ENCODE peak calls at places on chromosomes 2 and 18, in nine cellular contexts. E, D, C, Z, R, B, S, Y and W are unnamed samples.

GRCh38 chr2:71659868-71660518 is 206.6 kb downstream of the DYSF start:
- DNase-seq in E (no peak), D (no peak), C (no peak), Z (no peak), R (no peak), B (no peak), S (no peak), Y (no peak), W (no peak)

GRCh38 chr2:180461761-180462160 is 454.7 kb upstream of the CWC22 start:
- DNase-seq in E (no peak), D (no peak), C (no peak), Z (no peak), R (no peak), B (no peak), S (no peak), Y (no peak), W (no peak)

GRCh38 chr2:15753811-15754702 is 162.4 kb downstream of the DDX1 start:
- DNase-seq in E (no peak), D (no peak), C (no peak), Z (no peak), R (no peak), B (no peak), S (no peak), Y (no peak), W (no peak)

GRCh38 chr2:85754313-85755095 is 713 bp downstream of the ATOH8 start:
- DNase-seq in E (no peak), D (no peak), C (peak; percentile 32), Z (peak; percentile 72), R (no peak), B (peak; percentile 9), S (peak; percentile 56), Y (no peak), W (peak; percentile 71)

GRCh38 chr2:8571792-8572499 is 109.9 kb upstream of the ID2 start:
- DNase-seq in E (no peak), D (no peak), C (no peak), Z (no peak), R (peak; percentile 10), B (no peak), S (no peak), Y (no peak), W (no peak)

GRCh38 chr2:161161074-161161577 is 898 bp downstream of the TANK start:
- DNase-seq in E (no peak), D (no peak), C (no peak), Z (no peak), R (no peak), B (no peak), S (no peak), Y (no peak), W (no peak)

GRCh38 chr2:1891971-1892486 is 147.7 kb upstream of the PXDN start:
- DNase-seq in E (no peak), D (no peak), C (no peak), Z (no peak), R (no peak), B (no peak), S (no peak), Y (no peak), W (no peak)

GRCh38 chr2:174059875-174060226 is 94.7 kb upstream of the SP3 start:
- DNase-seq in E (no peak), D (no peak), C (no peak), Z (no peak), R (no peak), B (no peak), S (no peak), Y (no peak), W (no peak)

GRCh38 chr18:77702686-77703085 is 453.0 kb downstream of the GALR1 start:
- DNase-seq in E (peak; percentile 20), D (no peak), C (peak; percentile 10), Z (no peak), R (no peak), B (no peak), S (peak; percentile 31), Y (no peak), W (no peak)

GRCh38 chr2:231160701-231161100 is 35.9 kb upstream of the HTR2B start:
- DNase-seq in E (no peak), D (no peak), C (no peak), Z (no peak), R (no peak), B (no peak), S (no peak), Y (no peak), W (no peak)
- H3K27ac ChIP-seq in E (no peak overlapping the region), D (peak overlapping the region; percentile 85), C (no peak overlapping the region), Z (peak overlapping the region; percentile 79), R (no peak overlapping the region), B (no peak overlapping the region), S (no peak overlapping the region), Y (peak overlapping the region; percentile 6), W (no peak overlapping the region)

DNA sequence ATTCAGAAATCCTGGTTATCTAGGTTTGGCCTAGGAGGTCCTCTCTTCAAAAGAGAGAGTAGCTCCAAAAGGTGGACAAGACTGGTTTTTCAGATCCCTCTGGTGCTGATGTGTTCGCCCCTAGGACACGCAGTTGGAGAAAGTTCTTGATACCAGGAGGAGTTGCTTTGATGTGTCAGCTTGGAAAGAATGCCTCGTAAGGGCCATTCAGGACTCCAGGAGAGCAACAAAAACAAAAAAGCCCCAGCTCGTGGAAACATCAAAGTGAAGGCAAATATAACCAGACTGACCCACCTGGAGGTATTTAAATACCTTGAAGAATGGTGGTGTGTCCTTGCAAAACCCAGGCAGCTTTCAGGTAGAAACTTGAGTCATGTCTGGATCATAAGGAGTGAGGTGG is 12.5 kb upstream of the LBH start:
- DNase-seq in E (no peak), D (no peak), C (no peak), Z (no peak), R (no peak), B (no peak), S (no peak), Y (no peak), W (no peak)
- H3K27ac ChIP-seq in E (no peak overlapping the region), D (no peak overlapping the region), C (no peak overlapping the region), Z (peak overlapping the region; percentile 65), R (no peak overlapping the region), B (no peak overlapping the region), S (no peak overlapping the region), Y (no peak overlapping the region), W (no peak overlapping the region)

GRCh38 chr2:4255491-4255890 is 552.1 kb downstream of the DCDC2C start:
- DNase-seq in E (no peak), D (no peak), C (no peak), Z (no peak), R (no peak), B (no peak), S (no peak), Y (no peak), W (no peak)
- H3K27ac ChIP-seq in E (no peak overlapping the region), D (no peak overlapping the region), C (no peak overlapping the region), Z (no peak overlapping the region), R (no peak overlapping the region), B (no peak overlapping the region), S (no peak overlapping the region), Y (no peak overlapping the region), W (no peak overlapping the region)

GRCh38 chr18:26894426-26894825 is 28.9 kb upstream of the AQP4 start:
- DNase-seq in E (no peak), D (no peak), C (no peak), Z (no peak), R (no peak), B (no peak), S (no peak), Y (no peak), W (no peak)

GRCh38 chr18:26888259-26888658 is 22.8 kb upstream of the AQP4 start:
- DNase-seq in E (no peak), D (no peak), C (no peak), Z (no peak), R (no peak), B (no peak), S (no peak), Y (no peak), W (no peak)

GRCh38 chr18:26894006-26894405 is 28.5 kb upstream of the AQP4 start:
- DNase-seq in E (no peak), D (no peak), C (no peak), Z (no peak), R (no peak), B (no peak), S (no peak), Y (no peak), W (no peak)
- H3K27ac ChIP-seq in E (no peak overlapping the region), D (no peak overlapping the region), C (no peak overlapping the region), Z (no peak overlapping the region), R (no peak overlapping the region), B (no peak overlapping the region), S (no peak overlapping the region), Y (no peak overlapping the region), W (no peak overlapping the region)

GRCh38 chr2:143704432-143705106 is 575.4 kb downstream of the ARHGAP15 start:
- DNase-seq in E (no peak), D (no peak), C (no peak), Z (no peak), R (no peak), B (no peak), S (no peak), Y (no peak), W (no peak)

GRCh38 chr2:143705108-143705686 is 576.0 kb downstream of the ARHGAP15 start:
- DNase-seq in E (no peak), D (no peak), C (no peak), Z (no peak), R (no peak), B (no peak), S (no peak), Y (no peak), W (no peak)

GRCh38 chr2:143700865-143701264 is 571.6 kb downstream of the ARHGAP15 start:
- DNase-seq in E (no peak), D (no peak), C (no peak), Z (no peak), R (no peak), B (no peak), S (no peak), Y (no peak), W (no peak)

GRCh38 chr2:143701785-143702184 is 572.6 kb downstream of the ARHGAP15 start:
- DNase-seq in E (no peak), D (no peak), C (no peak), Z (no peak), R (no peak), B (no peak), S (no peak), Y (no peak), W (no peak)

GRCh38 chr2:143702931-143703330 is 573.7 kb downstream of the ARHGAP15 start:
- DNase-seq in E (no peak), D (no peak), C (no peak), Z (no peak), R (no peak), B (no peak), S (no peak), Y (no peak), W (no peak)
- H3K27ac ChIP-seq in E (no peak overlapping the region), D (no peak overlapping the region), C (no peak overlapping the region), Z (no peak overlapping the region), R (no peak overlapping the region), B (no peak overlapping the region), S (no peak overlapping the region), Y (no peak overlapping the region), W (no peak overlapping the region)

DNA sequence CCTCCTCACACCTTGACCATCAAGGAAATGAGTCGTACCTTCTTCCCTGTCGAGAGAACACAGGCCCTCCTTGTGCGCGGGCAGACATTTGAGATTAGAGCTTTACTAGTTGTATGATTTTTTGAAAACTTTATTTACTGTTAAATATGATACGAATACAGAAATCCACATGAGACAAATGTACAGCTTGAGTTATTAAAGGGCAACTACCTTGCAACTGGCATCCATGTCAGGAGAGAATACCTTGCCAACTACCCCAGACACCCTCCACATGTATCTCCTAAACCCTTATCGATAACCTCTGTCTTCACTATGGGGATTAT is 28.3 kb downstream of the KLHL23 start:
- DNase-seq in E (no peak), D (no peak), C (no peak), Z (no peak), R (no peak), B (no peak), S (no peak), Y (no peak), W (no peak)
- H3K27ac ChIP-seq in E (no peak overlapping the region), D (no peak overlapping the region), C (no peak overlapping the region), Z (no peak overlapping the region), R (no peak overlapping the region), B (no peak overlapping the region), S (no peak overlapping the region), Y (no peak overlapping the region), W (no peak overlapping the region)